ENCODE peak calls at places on chromosomes 12 and 14, in ten cellular contexts. D is neural progenitor cell, J is SK-N-SH, N is IMR-90, W is K562, L is endothelial cell of umbilical vein, Y is PC-3, F is hepatocyte, G is H9, P is osteoblast. U is an unnamed sample. For H4K20me1, the result is how much of the 10 kb centered on the place peaks cover.

GRCh38 chr14:90396342-90397339 is at the start of gene CALM1:
- DNase-seq in D (peak), J (peak), N (peak), W (peak), L (peak), Y (peak), F (peak), G (peak), P (peak), U (peak)

GRCh38 chr12:62292761-62293446 is 32.7 kb downstream of the USP15 start:
- DNase-seq in D (no peak), J (no peak), N (no peak), W (no peak), L (no peak), Y (no peak), F (no peak), G (no peak), P (peak), U (no peak)

GRCh38 chr14:101947577-101947903 is 16.8 kb upstream of the DYNC1H1 start:
- DNase-seq in D (no peak), J (peak), N (no peak), W (no peak), L (no peak), Y (no peak), F (no peak), G (no peak), P (peak), U (no peak)

GRCh38 chr14:95248422-95248821 is 71.3 kb downstream of the CLMN start:
- DNase-seq in D (no peak), J (no peak), N (no peak), W (no peak), L (no peak), Y (no peak), F (no peak), G (peak), P (no peak), U (no peak)

GRCh38 chr12:108605690-108606406 is 8.0 kb upstream of the TMEM119 start:
- DNase-seq in D (no peak), J (no peak), N (no peak), W (no peak), L (no peak), Y (no peak), F (no peak), G (no peak), P (peak), U (no peak)

GRCh38 chr14:35229495-35230089 is 62.6 kb upstream of the PSMA6 start:
- DNase-seq in D (no peak), J (peak), N (no peak), W (peak), L (peak), Y (peak), F (no peak), G (no peak), P (no peak), U (peak)

GRCh38 chr14:33671556-33671955 is 279.3 kb downstream of the EGLN3 start:
- DNase-seq in D (no peak), J (no peak), N (no peak), W (no peak), L (peak), Y (no peak), F (no peak), G (no peak), P (no peak), U (no peak)

GRCh38 chr14:99270491-99271287 is 1.3 kb downstream of the BCL11B start:
- DNase-seq in D (peak), J (peak), N (no peak), W (no peak), L (no peak), Y (no peak), F (peak), G (peak), P (peak), U (no peak)

GRCh38 chr14:99026471-99026870 is 245.5 kb downstream of the BCL11B start:
- DNase-seq in D (no peak), J (no peak), N (no peak), W (no peak), L (no peak), Y (peak), F (no peak), G (no peak), P (no peak), U (no peak)

GRCh38 chr12:76449572-76449971 is 101.4 kb upstream of the BBS10 start:
- DNase-seq in D (no peak), J (no peak), N (peak), W (no peak), L (peak), Y (peak), F (no peak), G (no peak), P (no peak), U (no peak)

GRCh38 chr12:52910248-52910883 is 5.5 kb upstream of the KRT8 start:
- DNase-seq in D (no peak), J (no peak), N (no peak), W (no peak), L (no peak), Y (no peak), F (no peak), G (peak), P (no peak), U (no peak)

GRCh38 chr12:53956251-53956887 is 1.7 kb downstream of the HOXC12 start:
- DNase-seq in D (no peak), J (no peak), N (no peak), W (no peak), L (no peak), Y (no peak), F (no peak), G (no peak), P (peak), U (no peak)
- H2AFZ ChIP-seq in D (no peak), J (no peak), N (no peak), W (no peak), L (no peak), Y (peak), F (no peak), G (no peak), P (no peak), U (no peak)

GRCh38 chr12:26058308-26058707 is 66.5 kb downstream of the BHLHE41 start:
- DNase-seq in D (no peak), J (no peak), N (no peak), W (peak), L (no peak), Y (peak), F (no peak), G (no peak), P (no peak), U (no peak)
- TF ChIP-seq CTCF in D (no peak), J (peak), N (no peak), W (peak), L (no peak), Y (peak), F (no peak), G (peak), P (no peak), U (peak)

DNA sequence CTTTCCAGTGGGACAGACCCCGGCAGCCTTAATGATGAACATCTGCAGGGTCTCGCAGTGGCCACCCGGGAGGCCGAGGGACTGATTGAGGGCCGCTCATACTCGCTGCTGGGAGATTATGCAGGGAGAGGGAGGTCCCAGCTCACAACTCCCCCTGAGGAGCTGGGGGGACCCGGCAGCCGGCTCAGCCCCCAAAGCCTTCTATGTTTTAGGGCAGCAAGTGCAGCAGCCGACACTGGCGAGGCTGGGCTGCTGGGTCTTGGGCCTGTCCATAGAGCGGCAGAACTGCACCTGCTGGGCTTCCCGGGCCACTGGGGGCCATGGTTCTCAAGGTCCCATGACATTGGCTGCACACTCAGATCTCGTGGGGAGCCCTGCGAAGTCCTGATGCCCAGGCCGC is 110.7 kb downstream of the RFLNA start:
- DNase-seq in D (no peak), J (no peak), N (no peak), W (no peak), L (no peak), Y (no peak), F (no peak), G (no peak), P (no peak), U (no peak)
- H4K20me1 ChIP-seq in D (half or more), J (under half), N (under half), W (under half), L (under half), Y (under half), F (under half), G (under half), P (under half), U (under half)

DNA sequence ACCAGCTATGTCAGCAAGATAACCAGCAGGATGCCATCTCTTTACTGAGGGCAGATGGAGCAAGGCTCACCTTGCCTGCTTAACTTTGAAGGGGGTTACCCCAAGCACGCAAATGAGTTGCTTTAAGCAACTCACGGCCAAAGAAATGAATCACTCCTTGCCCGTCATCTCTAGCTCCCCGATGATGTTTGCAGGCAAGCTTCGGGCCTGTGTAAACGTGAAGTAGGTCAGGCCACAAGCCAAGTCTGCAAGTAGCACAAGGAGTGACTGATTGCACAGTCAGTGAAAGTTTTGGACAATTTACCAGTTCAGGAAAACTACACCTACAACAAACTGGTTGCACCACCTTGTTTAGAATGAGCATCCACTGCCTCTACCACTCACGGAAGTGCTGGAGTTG is 699.7 kb upstream of the TBX3 start:
- DNase-seq in D (no peak), J (no peak), N (peak), W (no peak), L (no peak), Y (peak), F (peak), G (no peak), P (no peak), U (no peak)
- H2AFZ ChIP-seq in D (no peak), J (no peak), N (peak), W (no peak), L (no peak), Y (peak), F (no peak), G (no peak), P (no peak), U (no peak)

DNA sequence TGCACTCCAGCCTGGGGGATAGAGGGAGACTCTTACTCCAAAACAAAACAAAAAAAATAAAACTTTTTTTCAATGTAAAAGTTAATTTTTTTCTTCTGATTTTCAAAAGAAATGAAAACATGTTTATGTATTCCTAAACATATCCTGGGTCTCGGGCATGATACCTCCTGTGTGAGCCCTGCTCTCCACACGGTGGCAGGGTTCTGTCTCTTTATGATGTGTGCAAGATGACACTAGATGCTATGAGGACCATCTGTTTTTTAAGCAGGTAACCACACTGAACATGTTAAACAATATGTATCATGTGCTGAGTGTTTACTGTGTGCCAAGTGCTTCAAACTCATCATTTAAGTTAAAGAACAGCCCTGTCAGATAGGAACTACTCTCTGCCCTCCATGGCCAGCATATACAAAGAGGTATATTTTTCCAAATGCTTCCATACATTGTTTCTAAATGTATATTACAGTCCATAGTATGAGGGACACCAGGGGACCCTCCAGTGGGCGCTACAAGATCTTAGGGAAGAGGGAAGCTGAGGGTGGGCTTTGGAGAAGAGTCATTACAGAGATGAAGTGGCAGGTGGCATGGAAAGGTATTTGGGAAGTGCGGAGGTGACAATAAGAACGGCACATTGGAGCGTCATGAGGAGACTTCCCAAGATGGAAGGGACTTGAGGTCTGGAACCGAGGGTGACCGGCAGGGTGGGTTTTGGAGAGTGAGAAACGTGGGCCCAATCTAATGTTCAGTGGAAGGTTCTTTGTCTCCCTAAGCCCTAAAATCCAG is 28.5 kb downstream of the FOS start:
- DNase-seq in D (peak), J (peak), N (peak), W (peak), L (no peak), Y (peak), F (peak), G (no peak), P (no peak), U (peak)
- TF ChIP-seq CTCF in D (peak), J (peak), N (peak), W (peak), L (no peak), Y (peak), F (peak), G (peak), P (peak), U (peak)

GRCh38 chr12:116123511-116124258 is 153.8 kb downstream of the MED13L start:
- DNase-seq in D (peak), J (peak), N (peak), W (peak), L (peak), Y (peak), F (peak), G (no peak), P (no peak), U (no peak)

GRCh38 chr12:116121453-116121871 is 156.0 kb downstream of the MED13L start:
- DNase-seq in D (no peak), J (no peak), N (peak), W (no peak), L (peak), Y (no peak), F (no peak), G (no peak), P (no peak), U (no peak)

GRCh38 chr12:116125084-116125483 is 152.4 kb downstream of the MED13L start:
- DNase-seq in D (no peak), J (no peak), N (no peak), W (no peak), L (no peak), Y (no peak), F (no peak), G (no peak), P (no peak), U (no peak)

GRCh38 chr12:116125981-116126566 is 151.4 kb downstream of the MED13L start:
- DNase-seq in D (peak), J (no peak), N (no peak), W (no peak), L (no peak), Y (no peak), F (no peak), G (no peak), P (no peak), U (no peak)

DNA sequence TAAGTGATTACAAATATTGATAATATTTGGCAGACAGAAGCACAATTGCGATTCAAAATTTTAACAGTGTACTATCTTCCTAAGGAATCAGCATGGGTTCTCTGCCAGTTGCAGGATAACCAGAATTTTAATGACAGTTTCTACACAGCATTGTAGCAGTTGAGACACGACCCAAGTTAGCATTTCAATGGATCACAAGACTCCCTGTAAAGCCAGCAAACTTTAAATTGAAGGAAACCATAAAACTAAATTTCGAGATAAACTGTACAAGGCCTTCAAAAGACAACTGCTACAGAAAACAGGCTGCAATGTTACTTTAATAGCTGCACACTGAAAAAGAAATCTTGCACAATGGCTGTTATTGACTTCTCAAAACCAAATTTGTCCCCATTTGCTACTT is 154.9 kb downstream of the MED13L start:
- DNase-seq in D (peak), J (no peak), N (no peak), W (no peak), L (no peak), Y (no peak), F (no peak), G (no peak), P (no peak), U (no peak)
- H4K20me1 ChIP-seq in D (half or more), J (half or more), N (half or more), W (under half), L (under half), Y (half or more), F (half or more), G (under half), P (half or more), U (under half)

DNA sequence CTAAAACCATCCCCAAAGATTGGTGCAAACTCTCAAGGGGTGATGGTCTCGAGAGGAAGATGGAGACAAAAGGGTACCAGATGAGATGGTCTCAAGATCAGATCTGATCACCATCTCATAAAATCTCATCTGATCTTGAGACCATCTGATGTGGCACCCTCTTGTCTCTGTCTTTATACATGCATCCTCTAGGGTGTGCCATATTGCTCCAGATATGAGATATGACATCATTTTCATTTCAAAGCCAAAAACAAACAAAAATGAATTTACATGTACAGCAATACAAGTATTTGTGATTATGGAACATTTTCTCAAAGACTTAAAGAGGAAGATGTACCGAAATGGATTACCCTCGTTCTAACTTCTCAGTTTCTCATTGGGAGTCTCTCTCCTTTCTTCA is 787.2 kb downstream of the GALC start:
- DNase-seq in D (no peak), J (no peak), N (no peak), W (no peak), L (no peak), Y (no peak), F (no peak), G (no peak), P (no peak), U (no peak)
- H2AFZ ChIP-seq in D (peak), J (no peak), N (no peak), W (no peak), L (no peak), Y (no peak), F (no peak), G (no peak), P (no peak), U (no peak)

DNA sequence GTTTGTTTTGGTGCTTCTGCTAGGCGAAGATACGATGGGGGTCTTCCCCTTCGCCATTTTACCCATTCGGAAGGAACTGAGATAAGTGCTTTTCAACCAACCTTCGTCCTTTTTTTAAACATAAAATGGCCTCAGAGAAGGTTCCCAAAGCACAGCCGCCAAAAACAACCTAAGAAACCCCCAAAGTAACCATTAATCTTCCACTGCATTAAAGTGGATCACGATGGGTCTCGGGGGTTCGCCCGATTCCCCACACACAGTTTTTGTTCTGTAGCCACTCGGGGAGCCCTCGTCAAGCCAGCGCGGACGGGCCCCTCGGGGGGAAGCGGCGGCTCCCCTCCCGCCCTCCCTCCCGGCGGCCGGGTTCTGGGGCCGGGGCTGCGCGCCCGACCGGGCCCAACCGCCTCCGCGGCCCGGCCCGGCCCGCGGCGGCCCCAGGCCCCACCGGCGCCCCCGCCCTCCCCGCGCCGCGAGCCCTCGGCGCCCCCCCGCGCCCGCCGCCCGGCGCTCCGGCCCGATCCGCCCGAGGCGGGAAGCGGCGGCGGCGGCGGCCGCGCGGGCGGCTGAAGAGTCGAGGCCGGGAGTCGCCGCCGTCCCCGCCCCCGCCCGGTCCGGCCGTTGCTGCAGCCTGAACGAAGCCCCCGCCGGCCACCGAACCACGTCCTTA is 805 bp downstream of the GTF2A1 start:
- DNase-seq in D (peak), J (peak), N (peak), W (peak), L (no peak), Y (peak), F (peak), G (no peak), P (peak), U (peak)
- TF ChIP-seq CTCF in D (no peak), J (no peak), N (no peak), W (no peak), L (no peak), Y (no peak), F (no peak), G (no peak), P (no peak), U (no peak)

GRCh38 chr12:132520421-132521199 is 30.7 kb downstream of the FBRSL1 start:
- DNase-seq in D (no peak), J (no peak), N (no peak), W (no peak), L (no peak), Y (no peak), F (no peak), G (no peak), P (no peak), U (no peak)

GRCh38 chr12:132521726-132522292 is 31.9 kb downstream of the FBRSL1 start:
- DNase-seq in D (no peak), J (no peak), N (no peak), W (no peak), L (no peak), Y (no peak), F (no peak), G (no peak), P (no peak), U (no peak)

GRCh38 chr12:132523576-132524331 is 33.8 kb downstream of the FBRSL1 start:
- DNase-seq in D (peak), J (peak), N (peak), W (peak), L (peak), Y (peak), F (peak), G (peak), P (peak), U (no peak)

GRCh38 chr12:132522586-132523380 is 32.8 kb downstream of the FBRSL1 start:
- DNase-seq in D (no peak), J (no peak), N (no peak), W (no peak), L (no peak), Y (no peak), F (no peak), G (no peak), P (no peak), U (no peak)

GRCh38 chr12:132521200-132521580 is 31.2 kb downstream of the FBRSL1 start:
- DNase-seq in D (no peak), J (no peak), N (no peak), W (no peak), L (no peak), Y (no peak), F (no peak), G (no peak), P (no peak), U (no peak)
- H4K20me1 ChIP-seq in D (under half), J (under half), N (under half), W (under half), L (under half), Y (under half), F (under half), G (under half), P (half or more), U (under half)